ENCODE peak calls at places on chromosome 9, in four cellular contexts. One of them, this sample, is unnamed.
A peak's percentile ranks its signal among the peaks of the same experiment; 100 is the strongest.

GRCh38 chr9:89440548-89440947 is 57.4 kb downstream of the SEMA4D start:
- DNase-seq in neural crest cell: no peak
- DNase-seq in GM12865: no peak
- DNase-seq in lung: peak; percentile 80
- DNase-seq in this sample: no peak

GRCh38 chr9:132885691-132886357 is 7.1 kb downstream of the SPACA9 start:
- DNase-seq in lung: no peak
- DNase-seq in neural crest cell: no peak
- DNase-seq in GM12865: no peak
- DNase-seq in this sample: no peak

GRCh38 chr9:106284300-106284699 is 578.7 kb upstream of the ZNF462 start:
- DNase-seq in GM12865: no peak
- DNase-seq in lung: no peak
- DNase-seq in neural crest cell: peak; percentile 19
- DNase-seq in this sample: peak; percentile 48

GRCh38 chr9:28909526-28909925 is 1336.2 kb upstream of the C9orf72 start:
- DNase-seq in neural crest cell: no peak
- DNase-seq in GM12865: no peak
- DNase-seq in lung: no peak
- DNase-seq in this sample: no peak

GRCh38 chr9:133731876-133732321 is 6.3 kb downstream of the SARDH start:
- DNase-seq in GM12865: peak; percentile 26
- DNase-seq in lung: peak; percentile 35
- DNase-seq in neural crest cell: no peak
- DNase-seq in this sample: peak; percentile 50

GRCh38 chr9:33447404-33448158 is at the start of gene AQP3:
- DNase-seq in GM12865: peak; percentile 50
- DNase-seq in neural crest cell: peak; percentile 57
- DNase-seq in lung: peak; percentile 62
- DNase-seq in this sample: peak; percentile 93

GRCh38 chr9:137878146-137878941 is 762 bp downstream of the CACNA1B start:
- DNase-seq in lung: no peak
- DNase-seq in neural crest cell: peak; percentile 74
- DNase-seq in GM12865: no peak
- DNase-seq in this sample: peak; percentile 80

GRCh38 chr9:19127881-19128719 is 808 bp upstream of the PLIN2 start:
- DNase-seq in neural crest cell: peak; percentile 32
- DNase-seq in GM12865: peak; percentile 66
- DNase-seq in lung: peak; percentile 32
- DNase-seq in this sample: peak; percentile 38

GRCh38 chr9:135093111-135093510 is 5.6 kb downstream of the OLFM1 start:
- DNase-seq in GM12865: no peak
- DNase-seq in lung: no peak
- DNase-seq in neural crest cell: no peak
- DNase-seq in this sample: no peak

GRCh38 chr9:133545494-133546286 is 11.2 kb downstream of the ADAMTSL2 start:
- DNase-seq in lung: no peak
- DNase-seq in GM12865: no peak
- DNase-seq in neural crest cell: no peak
- DNase-seq in this sample: no peak

GRCh38 chr9:110691002-110691549 is 22.5 kb downstream of the MUSK start:
- DNase-seq in GM12865: no peak
- DNase-seq in lung: no peak
- DNase-seq in neural crest cell: no peak
- DNase-seq in this sample: no peak

GRCh38 chr9:91428431-91428830 is 4.8 kb upstream of the NFIL3 start:
- DNase-seq in neural crest cell: no peak
- DNase-seq in lung: no peak
- DNase-seq in GM12865: no peak
- DNase-seq in this sample: no peak

GRCh38 chr9:137134191-137134590 is 4.8 kb upstream of the GRIN1 start:
- DNase-seq in GM12865: no peak
- DNase-seq in neural crest cell: no peak
- DNase-seq in lung: no peak
- DNase-seq in this sample: no peak

DNA sequence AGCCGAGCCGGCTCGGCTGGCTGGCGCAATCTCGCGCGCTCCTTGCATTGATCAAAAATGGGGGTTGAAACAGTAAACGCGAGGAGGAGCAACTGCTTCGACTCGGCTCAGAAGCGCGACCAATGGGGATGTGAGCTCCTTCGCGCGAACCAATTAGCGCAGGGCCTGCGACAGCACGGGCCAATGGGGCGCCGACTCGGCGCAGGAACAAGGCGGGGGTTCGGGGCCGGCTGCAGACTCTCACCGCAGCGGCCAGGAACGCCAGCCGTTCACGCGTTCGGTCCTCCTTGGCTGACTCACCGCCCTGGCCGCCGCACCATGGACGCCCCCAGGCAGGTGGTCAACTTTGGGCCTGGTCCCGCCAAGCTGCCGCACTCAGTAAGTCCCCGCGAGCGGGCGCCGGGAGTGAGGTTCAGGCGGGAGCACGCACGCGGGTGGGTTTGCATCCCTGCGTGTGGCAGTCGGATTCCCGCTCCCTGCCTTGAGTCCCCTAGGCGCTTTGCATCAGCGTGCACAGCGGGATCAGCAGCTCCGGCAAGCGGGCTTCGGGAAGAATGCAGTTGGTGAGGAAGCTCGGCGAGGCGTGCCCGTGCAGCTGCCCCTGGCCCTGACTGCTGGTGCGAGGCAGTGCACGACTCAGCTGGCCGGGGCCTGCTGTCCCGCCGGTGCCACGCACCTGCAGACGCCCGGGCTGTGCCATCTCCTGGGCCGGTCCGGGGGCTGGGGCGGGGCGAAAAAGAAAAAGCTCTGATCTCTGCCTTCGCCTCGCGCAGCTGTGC is at the start of gene PSAT1:
- DNase-seq in GM12865: peak; percentile 96
- DNase-seq in lung: peak; percentile 88
- DNase-seq in neural crest cell: peak; percentile 83
- DNase-seq in this sample: peak; percentile 93
- TF ChIP-seq CTCF in GM12865: no peak
- TF ChIP-seq CTCF in lung: no peak
- TF ChIP-seq CTCF in neural crest cell: peak; percentile 11
- TF ChIP-seq CTCF in this sample: no peak

GRCh38 chr9:121568101-121568460 is 68.4 kb upstream of the GGTA1 start:
- DNase-seq in neural crest cell: no peak
- DNase-seq in GM12865: no peak
- DNase-seq in lung: no peak
- DNase-seq in this sample: no peak
- TF ChIP-seq CTCF in neural crest cell: no peak
- TF ChIP-seq CTCF in GM12865: no peak
- TF ChIP-seq CTCF in lung: no peak
- TF ChIP-seq CTCF in this sample: no peak

GRCh38 chr9:123940721-123941534 is 11.0 kb upstream of the DENND1A start:
- DNase-seq in GM12865: peak; percentile 80
- DNase-seq in lung: no peak
- DNase-seq in neural crest cell: no peak
- DNase-seq in this sample: no peak
- TF ChIP-seq CTCF in GM12865: no peak
- TF ChIP-seq CTCF in lung: no peak
- TF ChIP-seq CTCF in neural crest cell: no peak
- TF ChIP-seq CTCF in this sample: no peak

DNA sequence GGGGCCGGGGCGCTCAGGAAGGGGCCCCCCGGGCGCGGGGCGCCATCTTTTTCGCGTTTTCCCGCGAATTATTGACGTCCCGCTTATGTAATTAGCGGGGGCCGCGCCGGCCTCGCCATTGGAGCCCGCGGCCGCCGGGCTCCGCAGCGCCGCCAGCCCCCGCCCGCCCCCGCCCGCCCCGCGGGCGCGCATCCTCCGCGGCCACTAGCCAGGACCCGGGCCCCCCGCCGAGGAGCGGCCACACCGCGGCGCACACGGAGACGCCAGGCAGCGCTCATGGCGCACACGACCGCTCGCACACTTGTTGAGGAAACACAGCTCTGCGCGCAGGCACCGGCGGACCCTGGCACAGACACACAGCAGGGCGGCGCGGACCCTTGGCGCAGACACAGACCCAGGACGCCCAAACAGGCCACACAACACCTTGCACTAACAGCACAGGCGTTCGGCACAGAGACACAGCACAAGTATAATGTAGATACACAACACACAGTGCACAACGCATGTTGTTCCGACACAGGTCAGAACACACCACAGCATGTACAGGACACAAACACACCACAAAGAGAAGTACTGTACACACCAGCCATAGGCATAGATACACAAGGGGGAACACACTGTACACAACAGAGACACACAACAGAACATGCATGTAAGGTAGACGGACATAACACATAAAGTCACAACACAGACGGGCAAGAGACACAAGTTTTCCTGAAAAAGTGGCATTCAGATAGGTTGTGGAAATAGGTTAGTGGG is 467 bp upstream of the PHF19 start:
- DNase-seq in lung: no peak
- DNase-seq in GM12865: peak; percentile 85
- DNase-seq in neural crest cell: peak; percentile 65
- DNase-seq in this sample: peak; percentile 69
- TF ChIP-seq CTCF in lung: no peak
- TF ChIP-seq CTCF in GM12865: peak; percentile 16
- TF ChIP-seq CTCF in neural crest cell: no peak
- TF ChIP-seq CTCF in this sample: no peak

GRCh38 chr9:113803811-113804589 is 72.1 kb upstream of the ZNF618 start:
- DNase-seq in lung: no peak
- DNase-seq in neural crest cell: no peak
- DNase-seq in GM12865: no peak
- DNase-seq in this sample: no peak
- TF ChIP-seq CTCF in lung: no peak
- TF ChIP-seq CTCF in neural crest cell: no peak
- TF ChIP-seq CTCF in GM12865: no peak
- TF ChIP-seq CTCF in this sample: no peak

DNA sequence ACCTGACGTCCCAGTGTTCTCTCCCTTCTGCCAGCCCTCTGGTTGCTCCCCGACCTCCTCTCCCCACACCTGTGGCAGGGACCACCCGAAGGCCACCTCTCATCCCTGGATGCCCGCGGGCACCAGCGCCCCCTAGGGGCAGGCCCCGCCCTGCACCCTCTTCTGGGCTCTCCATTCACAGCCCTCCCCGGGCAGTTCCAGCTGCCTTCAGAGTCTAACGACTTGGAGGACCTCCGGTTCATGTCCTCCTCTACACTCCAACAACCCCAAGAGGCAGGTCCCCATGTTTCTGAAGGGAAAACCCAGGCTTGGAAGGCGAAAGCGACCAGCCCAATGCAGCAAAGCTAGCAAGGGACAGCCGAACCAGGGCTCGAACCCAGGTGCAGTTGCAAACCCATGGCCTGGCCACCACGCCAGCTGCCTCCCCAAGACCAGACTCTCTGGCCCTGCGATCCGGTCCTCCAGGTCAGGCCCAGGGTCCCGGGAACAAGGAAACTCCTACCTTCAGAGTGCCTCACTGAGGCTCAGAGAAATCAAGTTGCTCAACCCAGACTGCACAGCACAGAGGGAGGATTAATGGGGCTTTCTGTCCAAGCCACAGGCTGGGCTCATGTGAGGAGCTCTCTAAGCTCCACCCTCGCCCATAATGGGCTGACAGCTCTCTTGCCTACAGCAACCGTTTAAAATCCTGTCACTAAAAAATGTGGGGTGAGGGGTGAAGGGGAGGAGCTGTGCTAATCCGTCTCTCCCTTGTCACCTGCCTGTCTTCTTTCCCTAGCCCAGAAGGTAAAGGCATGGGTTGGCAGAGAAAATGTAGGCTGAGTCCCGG is 89.0 kb downstream of the LMX1B start:
- DNase-seq in GM12865: no peak
- DNase-seq in neural crest cell: peak; percentile 44
- DNase-seq in lung: no peak
- DNase-seq in this sample: peak; percentile 70
- TF ChIP-seq CTCF in GM12865: peak; percentile 54
- TF ChIP-seq CTCF in neural crest cell: peak; percentile 72
- TF ChIP-seq CTCF in lung: no peak
- TF ChIP-seq CTCF in this sample: peak; percentile 88

GRCh38 chr9:119375892-119376291 is 6.7 kb upstream of the BRINP1 start:
- DNase-seq in lung: no peak
- DNase-seq in GM12865: peak; percentile 27
- DNase-seq in neural crest cell: peak; percentile 44
- DNase-seq in this sample: peak; percentile 69
- TF ChIP-seq CTCF in lung: no peak
- TF ChIP-seq CTCF in GM12865: peak; percentile 27
- TF ChIP-seq CTCF in neural crest cell: peak; percentile 68
- TF ChIP-seq CTCF in this sample: peak; percentile 65

DNA sequence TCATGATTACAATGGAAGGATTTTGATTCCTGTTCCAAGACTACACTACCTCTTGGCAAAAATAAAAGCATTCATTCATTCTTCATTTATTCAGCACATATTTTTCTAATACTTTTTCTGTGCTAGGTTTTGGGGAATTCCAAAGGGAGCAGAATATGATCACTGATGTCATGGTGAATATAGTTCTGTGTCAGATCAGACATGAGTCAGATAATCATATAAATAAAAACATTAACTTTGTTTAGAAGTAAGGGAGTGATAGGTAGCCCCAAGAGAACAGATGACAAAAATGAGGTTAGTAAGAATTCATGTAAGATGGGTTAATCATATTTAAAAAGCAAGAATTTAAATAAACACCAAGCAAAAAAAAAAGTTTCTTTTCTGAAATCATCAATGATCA is 94.1 kb upstream of the RANBP6 start:
- DNase-seq in lung: no peak
- DNase-seq in neural crest cell: no peak
- DNase-seq in GM12865: no peak
- DNase-seq in this sample: no peak
- TF ChIP-seq CTCF in lung: no peak
- TF ChIP-seq CTCF in neural crest cell: no peak
- TF ChIP-seq CTCF in GM12865: no peak
- TF ChIP-seq CTCF in this sample: no peak

GRCh38 chr9:93591301-93591700 is 14.9 kb downstream of the PHF2 start:
- DNase-seq in neural crest cell: no peak
- DNase-seq in lung: no peak
- DNase-seq in GM12865: no peak
- DNase-seq in this sample: no peak

GRCh38 chr9:93594041-93594756 is 17.8 kb downstream of the PHF2 start:
- DNase-seq in neural crest cell: no peak
- DNase-seq in GM12865: no peak
- DNase-seq in lung: peak; percentile 66
- DNase-seq in this sample: no peak

GRCh38 chr9:93591706-93592388 is 15.5 kb downstream of the PHF2 start:
- DNase-seq in GM12865: no peak
- DNase-seq in lung: peak; percentile 17
- DNase-seq in neural crest cell: no peak
- DNase-seq in this sample: peak; percentile 28

GRCh38 chr9:93592389-93593021 is 16.1 kb downstream of the PHF2 start:
- DNase-seq in lung: peak; percentile 23
- DNase-seq in GM12865: no peak
- DNase-seq in neural crest cell: no peak
- DNase-seq in this sample: no peak

DNA sequence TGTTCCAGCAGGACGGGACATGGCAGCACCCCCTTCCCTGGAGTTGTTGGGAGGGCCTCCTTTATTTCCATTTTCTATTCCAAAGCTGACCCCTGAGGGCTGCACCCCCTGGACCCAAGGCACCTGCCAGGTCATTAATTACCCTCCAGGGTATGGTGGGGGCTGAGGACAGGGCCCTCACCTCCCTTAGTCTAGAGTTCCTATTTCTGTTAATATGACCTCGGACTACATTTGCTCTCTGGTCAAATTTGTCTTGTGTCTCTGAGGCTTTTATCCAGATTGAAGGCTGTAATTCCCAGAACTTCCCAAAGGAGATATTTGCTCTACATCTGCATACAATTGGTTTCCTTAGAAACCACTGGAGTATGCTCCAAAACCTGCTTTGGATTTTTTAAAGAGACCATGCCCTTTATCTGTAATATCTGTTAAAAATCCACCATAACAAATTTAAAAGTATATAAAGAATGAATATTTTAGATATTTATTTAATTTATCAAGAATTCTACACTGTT is 16.8 kb downstream of the PHF2 start:
- DNase-seq in lung: no peak
- DNase-seq in GM12865: no peak
- DNase-seq in neural crest cell: no peak
- DNase-seq in this sample: no peak
- TF ChIP-seq CTCF in lung: no peak
- TF ChIP-seq CTCF in GM12865: no peak
- TF ChIP-seq CTCF in neural crest cell: no peak
- TF ChIP-seq CTCF in this sample: no peak

This sample was measured in glutamatergic neuron.